ENCODE peak calls at places on chromosomes 2 and 18, in eight cellular contexts. X is A549, U is SK-N-SH, H is HCT116, N is H1, G is K562, D is HepG2, T is GM12878. C is an unnamed sample.
A peak's percentile ranks its signal among the peaks of the same experiment; 100 is the strongest.

GRCh38 chr2:214542866-214543265 is 132.0 kb downstream of the VWC2L start:
- DNase-seq in X (no peak), U (no peak), H (no peak), N (no peak), G (no peak), D (no peak), T (no peak), C (no peak)

GRCh38 chr2:188518391-188518790 is 226.7 kb downstream of the GULP1 start:
- DNase-seq in X (no peak), U (no peak), H (no peak), N (no peak), G (no peak), D (no peak), T (no peak), C (no peak)

GRCh38 chr2:41962912-41963652 is 84.7 kb upstream of the PKDCC start:
- DNase-seq in X (no peak), U (no peak), H (no peak), N (no peak), G (no peak), D (no peak), T (no peak), C (no peak)

GRCh38 chr2:42567389-42567788 is 1.0 kb upstream of the MTA3 start:
- DNase-seq in X (no peak), U (no peak), H (no peak), N (no peak), G (no peak), D (no peak), T (no peak), C (no peak)

GRCh38 chr2:240431276-240431662 is 4.2 kb upstream of the GPC1 start:
- DNase-seq in X (no peak), U (no peak), H (no peak), N (no peak), G (no peak), D (no peak), T (no peak), C (no peak)

GRCh38 chr2:192783643-192784042 is 588.9 kb upstream of the TMEFF2 start:
- DNase-seq in X (no peak), U (no peak), H (no peak), N (no peak), G (no peak), D (no peak), T (no peak), C (no peak)

GRCh38 chr2:69177785-69178636 is 165.0 kb downstream of the ANTXR1 start:
- DNase-seq in X (peak; percentile 93), U (peak; percentile 44), H (peak; percentile 75), N (peak; percentile 93), G (peak; percentile 87), D (peak; percentile 99), T (no peak), C (peak; percentile 74)

GRCh38 chr2:233999182-233999581 is 51.3 kb upstream of the SPP2 start:
- DNase-seq in X (no peak), U (peak; percentile 48), H (no peak), N (no peak), G (no peak), D (no peak), T (no peak), C (no peak)

GRCh38 chr2:8983571-8983970 is 19.9 kb downstream of the MBOAT2 start:
- DNase-seq in X (no peak), U (no peak), H (no peak), N (no peak), G (no peak), D (no peak), T (no peak), C (peak; percentile 21)

GRCh38 chr2:19785867-19786266 is 115.9 kb downstream of the TTC32 start:
- DNase-seq in X (no peak), U (no peak), H (no peak), N (no peak), G (no peak), D (no peak), T (no peak), C (no peak)

GRCh38 chr2:129758461-129759185 is 220.8 kb upstream of the RAB6C start:
- DNase-seq in X (no peak), U (peak; percentile 52), H (no peak), N (no peak), G (no peak), D (no peak), T (no peak), C (no peak)

GRCh38 chr2:95068256-95068655 is 42.7 kb downstream of the MAL start:
- DNase-seq in X (no peak), U (no peak), H (no peak), N (no peak), G (no peak), D (no peak), T (no peak), C (no peak)

GRCh38 chr2:45205480-45205879 is 196.2 kb upstream of the SIX2 start:
- DNase-seq in X (no peak), U (no peak), H (no peak), N (no peak), G (no peak), D (no peak), T (no peak), C (no peak)

GRCh38 chr2:69549421-69549820 is 94.1 kb downstream of the AAK1 start:
- DNase-seq in X (no peak), U (no peak), H (no peak), N (no peak), G (no peak), D (no peak), T (no peak), C (peak; percentile 50)

GRCh38 chr18:1751249-1751648 is 820.1 kb downstream of the METTL4 start:
- DNase-seq in X (no peak), U (no peak), H (no peak), N (no peak), G (no peak), D (no peak), T (no peak), C (no peak)

GRCh38 chr2:131584380-131584779 is 56.7 kb downstream of the CCDC74A start:
- DNase-seq in X (no peak), U (no peak), H (no peak), N (no peak), G (no peak), D (no peak), T (no peak), C (no peak)

GRCh38 chr2:154912215-154912614 is 213.7 kb downstream of the KCNJ3 start:
- DNase-seq in X (no peak), U (no peak), H (no peak), N (no peak), G (no peak), D (no peak), T (no peak), C (no peak)

GRCh38 chr2:102301867-102302362 is 9.4 kb upstream of the IL1RL1 start:
- DNase-seq in X (peak; percentile 40), U (no peak), H (peak; percentile 39), N (peak; percentile 7), G (peak; percentile 60), D (no peak), T (peak; percentile 47), C (peak; percentile 51)

GRCh38 chr2:181762000-181762399 is 81.7 kb upstream of the NEUROD1 start:
- DNase-seq in X (no peak), U (no peak), H (no peak), N (no peak), G (no peak), D (no peak), T (no peak), C (no peak)

GRCh38 chr2:33931164-33931563 is 332.1 kb upstream of the FAM98A start:
- DNase-seq in X (no peak), U (no peak), H (no peak), N (no peak), G (no peak), D (no peak), T (no peak), C (no peak)

GRCh38 chr18:33560686-33561370 is 17.2 kb upstream of the ASXL3 start:
- DNase-seq in X (peak; percentile 33), U (peak; percentile 34), H (no peak), N (no peak), G (peak; percentile 2), D (peak; percentile 7), T (peak; percentile 11), C (no peak)

GRCh38 chr2:145413261-145413660 is 893.3 kb upstream of the ZEB2 start:
- DNase-seq in X (no peak), U (no peak), H (no peak), N (no peak), G (no peak), D (no peak), T (no peak), C (no peak)
- H3K9me3 ChIP-seq in X (no peaks in the 10 kb centered on the region), U (no peaks in the 10 kb centered on the region), H (no peaks in the 10 kb centered on the region), N (no peaks in the 10 kb centered on the region), G (peaks cover 7% of the 10 kb centered on the region), D (no peaks in the 10 kb centered on the region), T (no peaks in the 10 kb centered on the region), C (no peaks in the 10 kb centered on the region)

GRCh38 chr2:109226128-109226527 is 97.1 kb downstream of the SH3RF3 start:
- DNase-seq in X (no peak), U (no peak), H (no peak), N (no peak), G (no peak), D (peak; percentile 47), T (no peak), C (no peak)
- TF ChIP-seq MAX in X (no peak), U (no peak), H (no peak), N (no peak), G (no peak), D (peak; percentile 74), T (no peak), C (no peak)

GRCh38 chr18:55983433-55983832 is 395.4 kb upstream of the TCF4 start:
- DNase-seq in X (no peak), U (no peak), H (no peak), N (no peak), G (no peak), D (no peak), T (no peak), C (peak; percentile 33)

GRCh38 chr18:55982992-55983391 is 395.0 kb upstream of the TCF4 start:
- DNase-seq in X (no peak), U (no peak), H (no peak), N (peak; percentile 29), G (peak; percentile 57), D (no peak), T (no peak), C (peak; percentile 52)

GRCh38 chr18:55988537-55988936 is 400.5 kb upstream of the TCF4 start:
- DNase-seq in X (no peak), U (no peak), H (no peak), N (no peak), G (no peak), D (no peak), T (no peak), C (peak; percentile 94)
- H3K9me3 ChIP-seq in X (peaks cover 4% of the 10 kb centered on the region), U (peaks cover 7% of the 10 kb centered on the region), H (peaks cover 13% of the 10 kb centered on the region), N (no peaks in the 10 kb centered on the region), G (peaks cover 2% of the 10 kb centered on the region), D (peaks cover 83% of the 10 kb centered on the region), T (no peaks in the 10 kb centered on the region), C (peaks cover 2% of the 10 kb centered on the region)

GRCh38 chr2:230661072-230661957 is 51.3 kb upstream of the CAB39 start:
- DNase-seq in X (no peak), U (no peak), H (no peak), N (no peak), G (no peak), D (no peak), T (peak; percentile 92), C (no peak)
- TF ChIP-seq MAX in X (no peak), U (no peak), H (no peak), N (no peak), G (no peak), D (no peak), T (no peak), C (no peak)